ENCODE peak calls at places on chromosome 13, in five cellular contexts. X is activated B cell treated with CpG ODN at 0.5 μM for 24 hours, N is adrenal gland, Y is cardiac muscle cell, P is cardiac fibroblast. F is an unnamed sample.

GRCh38 chr13:35881360-35881759 is 249.8 kb downstream of the DCLK1 start:
- DNase-seq in X (no peak), N (no peak), Y (peak), P (peak), F (no peak)

GRCh38 chr13:87792878-87793277 is 121.7 kb downstream of the SLITRK5 start:
- DNase-seq in X (no peak), N (no peak), Y (no peak), P (no peak), F (no peak)

GRCh38 chr13:34019870-34020269 is 201.9 kb downstream of the RFC3 start:
- DNase-seq in X (no peak), N (peak), Y (no peak), P (no peak), F (no peak)

GRCh38 chr13:25659091-25659502 is 287.3 kb downstream of the ATP8A2 start:
- DNase-seq in X (no peak), N (no peak), Y (no peak), P (no peak), F (no peak)

GRCh38 chr13:60411983-60412382 is 15.0 kb downstream of the TDRD3 start:
- DNase-seq in X (no peak), N (no peak), Y (peak), P (peak), F (no peak)

GRCh38 chr13:51776179-51776578 is 27.8 kb downstream of the DHRS12 start:
- DNase-seq in X (no peak), N (no peak), Y (no peak), P (no peak), F (no peak)

GRCh38 chr13:43786766-43787517 is at the start of gene ENOX1:
- DNase-seq in X (peak), N (peak), Y (peak), P (peak), F (no peak)

GRCh38 chr13:45792827-45793303 is 58.7 kb downstream of the SIAH3 start:
- DNase-seq in X (no peak), N (no peak), Y (no peak), P (no peak), F (no peak)

GRCh38 chr13:33183431-33184130 is 102.0 kb downstream of the STARD13 start:
- DNase-seq in X (no peak), N (no peak), Y (no peak), P (no peak), F (no peak)

GRCh38 chr13:19818223-19818842 is 35.6 kb upstream of the PSPC1 start:
- DNase-seq in X (peak), N (no peak), Y (peak), P (peak), F (peak)

GRCh38 chr13:98599502-98600328 is 22.8 kb upstream of the STK24 start:
- DNase-seq in X (no peak), N (no peak), Y (no peak), P (peak), F (no peak)

GRCh38 chr13:22693691-22694090 is 487.1 kb upstream of the SGCG start:
- DNase-seq in X (no peak), N (no peak), Y (no peak), P (no peak), F (no peak)

GRCh38 chr13:84605927-84606326 is 723.7 kb upstream of the SLITRK1 start:
- DNase-seq in X (no peak), N (no peak), Y (no peak), P (no peak), F (no peak)

GRCh38 chr13:109785141-109785891 is 1.1 kb downstream of the IRS2 start:
- DNase-seq in X (peak), N (peak), Y (peak), P (peak), F (peak)

GRCh38 chr13:92483894-92484293 is 742.7 kb upstream of the GPC6 start:
- DNase-seq in X (no peak), N (no peak), Y (no peak), P (no peak), F (no peak)

GRCh38 chr13:111213964-111214726 is 99.0 kb downstream of the ARHGEF7 start:
- DNase-seq in X (no peak), N (no peak), Y (no peak), P (no peak), F (no peak)

GRCh38 chr13:91406619-91407018 is 8.2 kb downstream of the GPC5 start:
- DNase-seq in X (no peak), N (no peak), Y (peak), P (peak), F (no peak)

GRCh38 chr13:66483712-66484111 is 746.4 kb downstream of the PCDH9 start:
- DNase-seq in X (no peak), N (no peak), Y (no peak), P (no peak), F (no peak)

GRCh38 chr13:73138276-73138950 is 79.6 kb downstream of the KLF5 start:
- DNase-seq in X (no peak), N (peak), Y (peak), P (peak), F (no peak)

GRCh38 chr13:45626731-45627374 is 11.3 kb upstream of the ERICH6B start:
- DNase-seq in X (no peak), N (no peak), Y (peak), P (no peak), F (no peak)

GRCh38 chr13:24212674-24213073 is 52.2 kb downstream of the SPATA13 start:
- DNase-seq in X (no peak), N (no peak), Y (no peak), P (no peak), F (no peak)

GRCh38 chr13:49996951-49997895 is at the start of gene TRIM13:
- DNase-seq in X (peak), N (peak), Y (peak), P (peak), F (peak)

GRCh38 chr13:65940720-65941119 is 1289.4 kb downstream of the PCDH9 start:
- DNase-seq in X (no peak), N (no peak), Y (no peak), P (no peak), F (no peak)

DNA sequence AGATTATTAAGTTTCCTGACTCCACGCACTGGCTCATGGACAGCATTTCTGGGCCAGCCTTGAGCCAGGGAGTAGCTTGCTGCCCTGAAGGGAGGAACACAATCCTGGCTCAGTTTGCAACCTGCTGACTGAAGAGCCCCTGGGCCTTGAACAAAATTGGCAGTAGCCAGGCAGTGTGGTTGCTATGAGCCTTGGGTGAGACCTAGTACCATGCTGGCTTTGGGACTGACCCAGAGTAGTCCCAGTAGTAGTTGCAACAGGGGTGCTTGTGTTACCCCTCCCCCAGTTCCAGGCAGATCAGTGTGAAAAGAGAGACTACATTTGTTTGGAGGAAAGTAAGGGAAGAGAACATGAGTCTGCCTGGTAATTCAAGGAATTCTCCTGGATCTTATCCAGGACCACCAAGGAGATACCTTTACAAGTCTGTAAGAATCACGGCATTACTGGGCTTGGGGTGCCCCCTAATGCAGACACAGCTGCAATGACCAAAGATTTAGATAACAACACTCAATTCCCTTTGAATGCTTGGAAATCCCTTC is 22.0 kb downstream of the ITGBL1 start:
- DNase-seq in X (no peak), N (no peak), Y (peak), P (peak), F (no peak)
- TF ChIP-seq CTCF in X (no peak), N (peak), Y (peak), P (peak), F (no peak)

DNA sequence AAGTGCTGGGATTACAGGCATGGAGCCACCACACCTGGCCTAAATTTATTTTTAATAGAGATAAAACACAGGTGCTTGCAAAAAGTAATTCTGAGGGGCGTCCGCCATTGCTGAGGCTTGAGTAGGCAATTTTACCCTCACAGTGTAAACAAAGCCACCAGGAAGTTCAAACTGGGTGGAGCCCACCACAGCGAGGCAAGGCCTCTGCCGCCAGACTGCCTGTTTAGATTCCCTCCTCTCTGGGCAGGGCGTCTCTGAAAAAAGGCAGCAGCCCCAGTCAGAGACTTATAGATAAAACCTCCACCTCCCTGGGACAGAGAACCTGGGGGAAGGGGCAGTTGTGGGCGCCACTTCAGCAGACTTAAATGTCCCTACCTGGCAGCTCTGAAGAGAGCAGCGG is 50.7 kb downstream of the B3GLCT start:
- DNase-seq in X (no peak), N (no peak), Y (no peak), P (no peak), F (no peak)
- TF ChIP-seq CTCF in X (no peak), N (no peak), Y (no peak), P (no peak), F (no peak)

GRCh38 chr13:53336441-53337160 is 308.0 kb downstream of the OLFM4 start:
- DNase-seq in X (no peak), N (no peak), Y (no peak), P (no peak), F (no peak)

GRCh38 chr13:53342623-53343022 is 314.0 kb downstream of the OLFM4 start:
- DNase-seq in X (no peak), N (no peak), Y (no peak), P (no peak), F (no peak)

GRCh38 chr13:53341144-53341510 is 312.5 kb downstream of the OLFM4 start:
- DNase-seq in X (no peak), N (no peak), Y (no peak), P (no peak), F (no peak)

GRCh38 chr13:53340505-53341143 is 312.0 kb downstream of the OLFM4 start:
- DNase-seq in X (no peak), N (no peak), Y (no peak), P (no peak), F (no peak)

GRCh38 chr13:53338760-53339159 is 310.1 kb downstream of the OLFM4 start:
- DNase-seq in X (no peak), N (no peak), Y (no peak), P (no peak), F (no peak)
- TF ChIP-seq CTCF in X (no peak), N (no peak), Y (no peak), P (no peak), F (no peak)

GRCh38 chr13:76820759-76821158 is 65.4 kb downstream of the KCTD12 start:
- DNase-seq in X (no peak), N (peak), Y (peak), P (peak), F (no peak)
- TF ChIP-seq CTCF in X (no peak), N (no peak), Y (peak), P (peak), F (no peak)

DNA sequence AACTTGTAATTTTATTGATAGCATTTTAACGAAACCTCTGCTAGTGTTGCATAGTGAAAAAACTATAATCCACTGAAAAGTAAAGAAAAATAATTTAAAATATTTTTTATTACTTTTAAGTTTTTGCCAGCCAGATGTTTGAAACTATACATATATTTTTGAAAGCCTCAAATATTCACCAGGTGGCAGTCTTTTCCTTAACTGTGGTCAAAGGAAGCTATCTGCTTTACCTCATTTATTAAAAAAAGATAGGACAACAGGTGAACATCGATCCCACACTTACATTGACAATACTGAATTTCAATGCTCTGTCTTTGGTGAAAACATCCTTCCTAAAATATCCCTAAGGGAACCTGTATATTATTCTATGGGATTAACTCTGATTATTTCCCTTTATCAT is 100.5 kb downstream of the TRPC4 start:
- DNase-seq in X (no peak), N (no peak), Y (no peak), P (peak), F (no peak)
- TF ChIP-seq CTCF in X (no peak), N (peak), Y (peak), P (peak), F (no peak)

DNA sequence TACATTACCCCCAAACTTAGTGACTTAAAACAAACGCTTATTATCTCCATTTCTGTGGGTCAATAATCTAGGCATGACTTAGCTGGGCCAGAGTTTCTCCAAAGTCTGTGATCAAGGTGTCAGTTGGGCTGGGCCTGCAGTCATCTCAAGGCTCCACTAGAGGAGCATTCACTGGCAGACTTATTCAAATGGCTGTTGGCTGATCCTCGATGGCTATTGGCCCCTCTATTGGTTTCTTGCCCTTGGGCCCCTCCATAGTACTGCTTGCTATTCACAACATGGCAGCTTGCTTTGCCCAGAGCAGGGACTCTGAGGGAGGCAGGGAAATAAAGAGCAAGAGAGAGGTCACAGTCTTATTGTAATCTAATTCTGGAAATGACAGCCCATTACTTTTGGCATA is 57.6 kb downstream of the RCBTB2 start:
- DNase-seq in X (no peak), N (no peak), Y (no peak), P (no peak), F (no peak)
- TF ChIP-seq CTCF in X (no peak), N (no peak), Y (no peak), P (no peak), F (no peak)

GRCh38 chr13:41596190-41596589 is 138.8 kb downstream of the RGCC start:
- DNase-seq in X (no peak), N (no peak), Y (peak), P (peak), F (no peak)
- TF ChIP-seq CTCF in X (no peak), N (no peak), Y (peak), P (peak), F (no peak)

DNA sequence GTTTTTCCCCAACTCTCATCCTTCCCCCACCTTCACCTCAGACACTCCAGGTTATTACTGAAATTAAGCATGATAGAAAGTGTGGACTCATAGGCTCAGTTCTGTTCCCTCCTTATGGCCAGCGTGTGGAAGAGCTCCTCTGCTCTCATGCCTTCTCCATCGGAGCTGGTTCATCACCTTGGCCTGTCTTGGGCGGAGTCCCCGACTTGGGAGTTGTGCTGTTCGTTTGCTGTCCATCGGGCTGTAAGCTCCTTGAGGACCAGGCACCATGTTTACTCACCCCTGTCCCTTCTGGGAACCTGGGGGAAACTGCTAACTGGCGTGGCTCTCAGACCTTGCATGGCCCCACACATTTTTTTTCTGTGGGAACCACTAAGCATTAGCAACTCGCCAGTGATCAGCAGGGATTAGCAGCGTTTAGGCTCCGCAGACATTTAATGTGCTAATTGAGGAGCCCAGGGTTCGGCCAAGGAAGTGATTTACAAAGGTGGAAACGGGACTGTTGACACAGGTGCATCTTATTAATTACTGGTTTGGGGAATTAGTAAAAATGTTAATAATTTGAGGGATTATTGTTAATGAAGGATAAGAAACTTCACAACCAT is 123.8 kb downstream of the TM9SF2 start:
- DNase-seq in X (no peak), N (no peak), Y (no peak), P (no peak), F (no peak)
- TF ChIP-seq CTCF in X (no peak), N (no peak), Y (no peak), P (no peak), F (no peak)